ENCODE peak calls at places on chromosomes 4 and X, in six cellular contexts. Y is heart left ventricle, S is right cardiac atrium, R is HCT116, Z is fibroblast of villous mesenchyme, G is lower leg skin. X is an unnamed sample.

GRCh38 chr4:100422911-100423310 is 94.9 kb downstream of the EMCN start:
- DNase-seq in S (no peak), G (no peak), Y (no peak), Z (no peak), R (no peak), X (no peak)

GRCh38 chrX:151722241-151722846 is 6.5 kb downstream of the FATE1 start:
- DNase-seq in S (peak), Z (no peak), Y (peak), R (peak), G (no peak), X (no peak)

GRCh38 chrX:106780664-106781377 is 21.7 kb upstream of the TBC1D8B start:
- DNase-seq in Y (no peak), Z (no peak), S (no peak), R (no peak), G (no peak), X (no peak)

GRCh38 chr4:16457944-16458343 is 231.7 kb upstream of the TAPT1 start:
- DNase-seq in R (no peak), Y (peak), G (no peak), S (no peak), Z (no peak), X (no peak)

GRCh38 chr4:71241467-71242401 is 97.1 kb upstream of the SLC4A4 start:
- DNase-seq in Z (no peak), R (no peak), Y (no peak), G (no peak), S (no peak), X (no peak)

GRCh38 chr4:31183256-31183655 is 463.1 kb downstream of the PCDH7 start:
- DNase-seq in Z (no peak), G (no peak), S (no peak), Y (no peak), R (no peak), X (no peak)

GRCh38 chr4:94634266-94634665 is 123.5 kb upstream of the BMPR1B start:
- DNase-seq in G (no peak), S (no peak), R (no peak), Z (peak), Y (no peak), X (no peak)

GRCh38 chr4:25075851-25076250 is 45.1 kb upstream of the LGI2 start:
- DNase-seq in Z (no peak), R (no peak), Y (no peak), S (no peak), G (no peak), X (no peak)

GRCh38 chr4:176791591-176792347 is 953 bp downstream of the VEGFC start:
- DNase-seq in S (peak), Z (peak), R (no peak), G (no peak), Y (peak), X (no peak)

GRCh38 chr4:5206391-5206790 is 155.1 kb downstream of the STK32B start:
- DNase-seq in R (peak), G (peak), Z (peak), Y (no peak), S (no peak), X (no peak)

GRCh38 chr4:38099020-38099600 is 138.9 kb downstream of the PTTG2 start:
- DNase-seq in S (no peak), G (no peak), Y (no peak), R (no peak), Z (peak), X (no peak)

GRCh38 chrX:477441-478012 is 90.8 kb upstream of the PPP2R3B start:
- DNase-seq in G (no peak), S (no peak), Y (no peak), R (no peak), Z (no peak), X (no peak)

GRCh38 chr4:74189331-74190043 is 31.6 kb downstream of the MTHFD2L start:
- DNase-seq in S (no peak), Z (peak), G (no peak), R (peak), Y (no peak), X (no peak)

GRCh38 chrX:112645774-112646173 is 34.0 kb downstream of the LHFPL1 start:
- DNase-seq in R (no peak), S (no peak), G (no peak), Y (no peak), Z (no peak), X (no peak)

GRCh38 chrX:93874554-93874953 is 200.5 kb downstream of the FAM133A start:
- DNase-seq in G (no peak), Z (peak), Y (no peak), S (no peak), R (no peak), X (no peak)

GRCh38 chrX:99242001-99242400 is 1168.1 kb downstream of the PCDH19 start:
- DNase-seq in R (no peak), S (no peak), Y (no peak), G (no peak), Z (no peak), X (no peak)

GRCh38 chr4:139834210-139834609 is 168.6 kb downstream of the MGST2 start:
- DNase-seq in S (no peak), Y (no peak), Z (no peak), R (no peak), G (no peak), X (no peak)

GRCh38 chr4:33149658-33150057 is 2429.5 kb downstream of the PCDH7 start:
- DNase-seq in G (no peak), R (no peak), S (no peak), Y (no peak), Z (no peak), X (no peak)

GRCh38 chr4:39036172-39036571 is 4.0 kb upstream of the TMEM156 start:
- DNase-seq in S (no peak), Y (no peak), Z (no peak), R (no peak), G (no peak), X (no peak)

GRCh38 chr4:109548655-109549054 is 11.4 kb upstream of the MCUB start:
- DNase-seq in Z (peak), G (no peak), Y (no peak), S (peak), R (no peak), X (no peak)

GRCh38 chr4:164866817-164867490 is 10.0 kb upstream of the APELA start:
- DNase-seq in S (no peak), G (no peak), R (no peak), Y (no peak), Z (no peak), X (no peak)

GRCh38 chr4:66794635-66795034 is 750.7 kb downstream of the CENPC start:
- DNase-seq in S (no peak), R (no peak), G (no peak), Y (no peak), Z (no peak), X (no peak)

GRCh38 chr4:66791686-66792085 is 753.6 kb downstream of the CENPC start:
- DNase-seq in Y (no peak), R (no peak), G (no peak), Z (no peak), S (no peak), X (no peak)
- H3K4me3 ChIP-seq in Y (no peak), R (no peak), G (no peak), Z (no peak), S (no peak), X (no peak)

GRCh38 chr4:87009095-87009648 is 74.4 kb downstream of the AFF1 start:
- DNase-seq in G (no peak), Y (no peak), S (no peak), R (no peak), Z (no peak), X (no peak)
- H3K4me3 ChIP-seq in G (no peak), Y (peak), S (peak), R (no peak), Z (peak), X (peak)

GRCh38 chr4:104489731-104490095 is 5.0 kb downstream of the CXXC4 start:
- DNase-seq in R (no peak), Y (no peak), G (no peak), S (no peak), Z (no peak), X (no peak)
- H3K4me3 ChIP-seq in R (no peak), Y (no peak), G (no peak), S (no peak), Z (no peak), X (no peak)

GRCh38 chr4:173264960-173265281 is 69.2 kb downstream of the HMGB2 start:
- DNase-seq in R (no peak), Y (peak), G (no peak), Z (no peak), S (no peak), X (no peak)
- H3K4me3 ChIP-seq in R (no peak), Y (no peak), G (no peak), Z (no peak), S (no peak), X (no peak)

DNA sequence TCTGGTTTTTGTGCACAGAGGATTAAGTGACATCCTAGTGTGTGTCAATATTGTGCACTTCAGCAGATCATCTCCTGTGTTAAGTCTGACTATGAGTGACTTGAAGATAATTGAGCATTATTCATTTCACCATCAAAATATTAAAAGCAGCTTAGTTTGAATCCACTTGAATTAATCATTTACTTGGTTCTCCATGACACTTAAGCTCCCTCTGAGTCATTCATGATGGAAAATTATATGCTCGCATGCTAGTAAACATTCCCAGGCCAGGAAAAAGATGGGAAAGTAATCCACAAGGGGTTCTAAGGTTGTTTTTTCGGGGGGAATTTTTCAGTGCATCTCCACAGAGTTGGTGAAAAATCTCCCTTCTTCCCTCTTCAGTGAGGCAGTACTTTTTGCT is 97.2 kb upstream of the EOLA2 start:
- DNase-seq in G (no peak), R (no peak), S (no peak), Y (no peak), Z (no peak), X (no peak)
- H3K4me3 ChIP-seq in G (no peak), R (peak), S (no peak), Y (no peak), Z (no peak), X (no peak)

GRCh38 chrX:65609237-65609636 is 58.2 kb upstream of the MSN start:
- DNase-seq in G (no peak), Y (no peak), S (no peak), R (no peak), Z (no peak), X (no peak)
- H3K4me3 ChIP-seq in G (no peak), Y (no peak), S (no peak), R (no peak), Z (no peak), X (no peak)

GRCh38 chrX:21756785-21757529 is 959 bp downstream of the SMPX start:
- DNase-seq in S (no peak), G (no peak), Z (no peak), Y (no peak), R (no peak), X (no peak)
- H3K4me3 ChIP-seq in S (peak), G (no peak), Z (no peak), Y (peak), R (no peak), X (peak)

DNA sequence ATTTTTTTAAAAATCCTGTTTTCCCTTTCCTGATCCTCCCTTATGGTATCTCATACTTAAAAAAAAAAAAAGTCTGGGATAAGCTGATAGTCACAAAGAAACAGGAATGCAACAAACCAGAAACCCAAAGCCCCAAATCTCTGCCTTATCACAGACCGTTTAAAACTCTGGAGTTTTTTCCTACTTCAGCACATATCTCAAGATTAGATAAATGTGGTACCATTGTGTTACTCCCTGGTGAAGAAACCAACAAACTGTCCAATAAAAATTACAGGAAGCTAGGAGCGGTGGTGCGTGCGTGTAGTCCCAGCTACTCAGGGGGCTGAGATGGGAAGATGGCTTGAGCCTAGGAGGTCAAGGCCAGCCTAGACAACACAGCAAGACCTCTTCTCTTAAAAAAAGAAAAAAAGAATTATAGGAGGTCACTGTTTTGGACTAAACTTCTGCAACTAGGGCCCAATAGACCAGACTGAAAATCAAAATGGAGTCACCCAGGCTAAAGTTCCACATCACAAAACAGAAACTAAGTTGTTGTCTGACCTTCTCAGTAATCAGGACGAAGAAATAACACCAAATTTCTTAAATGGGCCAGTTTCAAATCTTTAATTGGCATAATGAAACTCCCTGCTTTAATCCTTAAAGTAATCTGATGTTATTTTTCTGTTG is 51.9 kb downstream of the RBM47 start:
- DNase-seq in Z (peak), S (no peak), Y (no peak), R (no peak), G (no peak), X (no peak)
- H3K4me3 ChIP-seq in Z (no peak), S (no peak), Y (no peak), R (peak), G (no peak), X (no peak)

DNA sequence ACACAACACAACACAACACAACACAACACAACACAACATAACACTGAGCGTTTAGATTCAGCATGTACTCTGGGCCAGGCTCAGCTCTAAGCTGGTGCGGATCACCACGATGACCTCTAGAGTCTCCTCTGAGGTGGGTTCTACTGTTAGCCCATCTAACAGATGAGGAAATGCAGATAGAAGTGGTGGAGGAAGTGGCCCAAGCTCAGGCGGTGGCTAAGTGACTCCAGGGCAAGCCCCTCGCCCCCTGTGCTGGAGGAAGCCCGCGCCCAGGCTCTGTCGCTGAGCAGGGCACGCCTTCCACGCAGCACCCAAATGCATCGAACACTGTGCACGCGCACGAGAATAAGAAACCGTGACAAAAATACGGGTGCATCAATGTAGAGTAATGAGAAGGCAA is 45.3 kb upstream of the CDKN2AIP start:
- DNase-seq in Y (no peak), R (no peak), G (no peak), S (no peak), Z (no peak), X (no peak)
- H3K4me3 ChIP-seq in Y (no peak), R (peak), G (no peak), S (no peak), Z (no peak), X (no peak)

DNA sequence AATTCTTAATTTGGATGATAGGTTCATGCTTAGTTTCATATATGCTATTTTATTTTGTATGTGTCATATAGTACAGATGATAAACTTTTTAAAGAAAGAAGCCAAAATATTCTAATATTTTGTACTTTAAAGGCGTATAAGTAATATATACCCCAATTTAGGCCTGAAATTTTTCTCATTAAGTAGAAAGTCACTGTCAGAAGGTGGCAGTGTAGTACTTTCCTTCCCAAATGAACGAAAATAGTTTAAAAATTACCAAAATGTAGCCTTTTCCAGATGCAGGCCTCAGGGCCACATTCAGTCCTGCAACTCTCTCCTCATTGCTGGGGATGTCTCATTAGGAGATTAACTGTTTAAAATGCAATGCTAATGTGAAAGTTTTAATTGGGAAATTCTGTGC is 1263.6 kb downstream of the C4orf33 start:
- DNase-seq in S (no peak), R (peak), G (no peak), Y (no peak), Z (peak), X (no peak)
- H3K4me3 ChIP-seq in S (no peak), R (no peak), G (no peak), Y (no peak), Z (no peak), X (no peak)

X was measured in right atrium auricular region.